ENCODE peak calls at places on chromosomes 5 and 9, in four cellular contexts. O is IMR-90; R is A549; M is CD4-positive, CD25-positive, alpha-beta regulatory T cell. H is an unnamed sample.
A peak's percentile ranks its signal among the peaks of the same experiment; 100 is the strongest.

GRCh38 chr9:74035786-74036185 is 461.3 kb upstream of the RORB start:
- DNase-seq in M (no peak), O (no peak), R (no peak), H (no peak)

GRCh38 chr5:34519489-34520220 is 136.5 kb upstream of the RAI14 start:
- DNase-seq in M (no peak), O (peak; percentile 70), R (no peak), H (no peak)

GRCh38 chr9:91580136-91580535 is 156.5 kb upstream of the NFIL3 start:
- DNase-seq in O (peak; percentile 58), M (no peak), R (no peak), H (no peak)

GRCh38 chr9:18478517-18479361 is 4.8 kb downstream of the ADAMTSL1 start:
- DNase-seq in M (no peak), R (no peak), O (peak; percentile 70), H (no peak)

GRCh38 chr9:101458955-101459631 is 23.5 kb upstream of the ALDOB start:
- DNase-seq in R (peak; percentile 81), M (no peak), O (peak; percentile 83), H (no peak)

GRCh38 chr9:108780949-108781734 is 74.6 kb downstream of the ACTL7B start:
- DNase-seq in R (no peak), O (no peak), M (no peak), H (no peak)

GRCh38 chr9:130265431-130266235 is at the start of gene HMCN2:
- DNase-seq in M (no peak), O (no peak), R (no peak), H (no peak)

GRCh38 chr5:143536364-143536763 is 132.9 kb upstream of the NR3C1 start:
- DNase-seq in O (peak; percentile 99), R (peak; percentile 77), M (no peak), H (peak; percentile 51)

GRCh38 chr5:151471276-151471675 is 23.9 kb downstream of the SLC36A1 start:
- DNase-seq in R (no peak), M (no peak), O (peak; percentile 47), H (no peak)

GRCh38 chr9:121699271-121700164 is 48.1 kb downstream of the DAB2IP start:
- DNase-seq in R (no peak), O (peak; percentile 55), M (no peak), H (no peak)

GRCh38 chr5:171416160-171417049 is 3.0 kb upstream of the FGF18 start:
- DNase-seq in M (no peak), R (no peak), O (no peak), H (no peak)

GRCh38 chr5:171415115-171415730 is 4.2 kb upstream of the FGF18 start:
- DNase-seq in O (peak; percentile 63), M (no peak), R (no peak), H (no peak)

GRCh38 chr5:171409164-171410136 is 10.0 kb upstream of the FGF18 start:
- DNase-seq in R (no peak), O (no peak), M (no peak), H (no peak)

GRCh38 chr5:171413153-171413910 is 6.1 kb upstream of the FGF18 start:
- DNase-seq in O (no peak), R (no peak), M (no peak), H (no peak)

GRCh38 chr5:171412186-171412585 is 7.3 kb upstream of the FGF18 start:
- DNase-seq in O (no peak), R (no peak), M (no peak), H (no peak)
- H3K4me1 ChIP-seq in O (peaks cover 9% of the 10 kb centered on the region), R (peaks cover 31% of the 10 kb centered on the region), M (peaks cover 3% of the 10 kb centered on the region), H (no peaks in the 10 kb centered on the region)

GRCh38 chr5:136033848-136034247 is 5.1 kb downstream of the TGFBI start:
- DNase-seq in O (no peak), M (no peak), R (no peak), H (no peak)
- H3K4me1 ChIP-seq in O (peaks cover 21% of the 10 kb centered on the region), M (peaks cover 29% of the 10 kb centered on the region), R (peaks cover 84% of the 10 kb centered on the region), H (peaks cover 55% of the 10 kb centered on the region)

DNA sequence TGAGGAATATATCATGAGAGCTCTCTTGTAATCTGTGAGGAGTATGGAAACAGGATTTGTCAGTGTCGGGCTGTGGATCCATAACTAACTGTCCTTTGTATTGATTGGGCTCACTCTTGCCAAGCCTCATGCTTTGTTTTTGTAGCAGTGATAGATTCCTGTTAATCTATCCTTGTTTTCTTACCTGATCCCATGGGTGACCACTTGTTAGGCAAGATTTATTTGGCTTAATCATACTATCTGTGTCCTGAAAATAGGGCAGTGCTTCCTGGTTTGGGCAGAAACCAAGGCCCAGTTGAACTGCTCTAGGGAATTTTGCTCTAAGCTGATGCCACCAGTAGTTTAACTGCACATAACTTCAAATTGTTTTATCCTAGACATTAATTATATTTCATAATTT is 6.1 kb downstream of the NDFIP1 start:
- DNase-seq in R (peak; percentile 9), O (no peak), M (no peak), H (no peak)
- H3K4me1 ChIP-seq in R (peaks cover 21% of the 10 kb centered on the region), O (peaks cover 1% of the 10 kb centered on the region), M (peaks cover 64% of the 10 kb centered on the region), H (peaks cover 66% of the 10 kb centered on the region)

GRCh38 chr5:139711067-139711851 is 63.1 kb downstream of the CXXC5 start:
- DNase-seq in O (peak; percentile 28), M (peak; percentile 37), R (peak; percentile 46), H (no peak)
- H3K4me1 ChIP-seq in O (peaks cover 5% of the 10 kb centered on the region), M (peaks cover 26% of the 10 kb centered on the region), R (peaks cover 19% of the 10 kb centered on the region), H (peaks cover 25% of the 10 kb centered on the region)

GRCh38 chr9:36913393-36914211 is 120.5 kb downstream of the PAX5 start:
- DNase-seq in O (no peak), M (no peak), R (no peak), H (no peak)
- H3K4me1 ChIP-seq in O (no peaks in the 10 kb centered on the region), M (no peaks in the 10 kb centered on the region), R (no peaks in the 10 kb centered on the region), H (no peaks in the 10 kb centered on the region)

H was measured in gastrocnemius medialis.